ENCODE peak calls at places on chromosome 16, in eight cellular contexts. R is A549, C is lower leg skin, N is GM12891, A is breast epithelium, K is erythroblast, G is IMR-90, T is ovary. P is an unnamed sample.

GRCh38 chr16:27317320-27317719 is 3.5 kb downstream of the IL4R start:
- DNase-seq in R (no peak), C (peak), N (no peak), A (no peak), K (no peak), G (no peak), T (peak), P (no peak)

GRCh38 chr16:50329446-50330189 is 39.2 kb downstream of the BRD7 start:
- DNase-seq in R (no peak), C (no peak), N (no peak), A (no peak), K (no peak), G (no peak), T (peak), P (no peak)

GRCh38 chr16:17026600-17027242 is 444.0 kb downstream of the XYLT1 start:
- DNase-seq in R (no peak), C (no peak), N (peak), A (no peak), K (no peak), G (no peak), T (no peak), P (no peak)

GRCh38 chr16:83530293-83530692 is 277.5 kb upstream of the HSBP1 start:
- DNase-seq in R (no peak), C (no peak), N (no peak), A (no peak), K (no peak), G (peak), T (no peak), P (no peak)

GRCh38 chr16:52034830-52035229 is 512.1 kb downstream of the TOX3 start:
- DNase-seq in R (no peak), C (no peak), N (no peak), A (no peak), K (no peak), G (no peak), T (no peak), P (no peak)

GRCh38 chr16:30437511-30438046 is 7.7 kb upstream of the DCTPP1 start:
- DNase-seq in R (no peak), C (no peak), N (no peak), A (no peak), K (no peak), G (no peak), T (no peak), P (no peak)

GRCh38 chr16:65964752-65965151 is 401.7 kb upstream of the CDH5 start:
- DNase-seq in R (no peak), C (no peak), N (no peak), A (no peak), K (no peak), G (no peak), T (no peak), P (no peak)

GRCh38 chr16:70572050-70572925 is 48.7 kb downstream of the SF3B3 start:
- DNase-seq in R (no peak), C (peak), N (no peak), A (no peak), K (no peak), G (no peak), T (no peak), P (no peak)

GRCh38 chr16:12558641-12559040 is 245.0 kb downstream of the CPPED1 start:
- DNase-seq in R (no peak), C (no peak), N (no peak), A (no peak), K (no peak), G (no peak), T (no peak), P (no peak)

GRCh38 chr16:12551946-12552345 is 251.7 kb downstream of the CPPED1 start:
- DNase-seq in R (no peak), C (no peak), N (no peak), A (no peak), K (no peak), G (peak), T (no peak), P (no peak)

GRCh38 chr16:12559714-12560113 is 244.0 kb downstream of the CPPED1 start:
- DNase-seq in R (no peak), C (no peak), N (no peak), A (no peak), K (no peak), G (peak), T (no peak), P (no peak)

GRCh38 chr16:12553191-12553590 is 250.5 kb downstream of the CPPED1 start:
- DNase-seq in R (no peak), C (no peak), N (no peak), A (no peak), K (no peak), G (no peak), T (no peak), P (no peak)

DNA sequence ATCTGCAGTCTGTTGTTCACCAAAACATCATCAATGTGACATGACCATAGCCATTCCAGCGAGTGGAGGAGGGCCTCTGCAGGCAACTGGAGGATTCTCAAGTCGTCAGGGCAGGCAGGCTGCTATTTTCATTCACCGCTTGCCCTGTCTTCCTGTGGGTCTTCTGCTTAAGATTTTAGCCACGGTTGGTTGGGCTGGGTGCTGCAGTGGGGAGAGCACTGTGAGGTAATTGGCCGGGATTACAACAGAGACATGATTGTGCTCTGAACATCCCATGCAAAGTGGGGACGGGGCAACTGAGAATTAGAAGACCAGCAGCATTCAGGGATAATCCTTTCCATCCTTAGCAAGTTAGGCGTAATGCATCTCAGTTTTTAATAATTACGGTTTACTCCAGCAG is 245.9 kb downstream of the CPPED1 start:
- DNase-seq in R (no peak), C (no peak), N (no peak), A (no peak), K (no peak), G (no peak), T (no peak), P (no peak)
- TF ChIP-seq POLR2A in R (no peak), C (no peak), N (no peak), A (no peak), K (no peak), G (no peak), T (no peak), P (no peak)

GRCh38 chr16:19709381-19710136 is 8.5 kb downstream of the KNOP1 start:
- DNase-seq in R (no peak), C (no peak), N (no peak), A (no peak), K (no peak), G (no peak), T (no peak), P (no peak)
- TF ChIP-seq POLR2A in R (no peak), C (no peak), N (no peak), A (no peak), K (no peak), G (no peak), T (no peak), P (no peak)

GRCh38 chr16:53378138-53378537 is 56.1 kb upstream of the RBL2 start:
- DNase-seq in R (no peak), C (no peak), N (no peak), A (no peak), K (no peak), G (no peak), T (no peak), P (no peak)
- TF ChIP-seq POLR2A in R (no peak), C (no peak), N (peak), A (no peak), K (no peak), G (no peak), T (no peak), P (no peak)

GRCh38 chr16:85563515-85564276 is 49.4 kb upstream of the GSE1 start:
- DNase-seq in R (no peak), C (peak), N (no peak), A (no peak), K (no peak), G (peak), T (peak), P (peak)
- TF ChIP-seq POLR2A in R (no peak), C (no peak), N (no peak), A (no peak), K (no peak), G (no peak), T (no peak), P (no peak)

GRCh38 chr16:88994704-88995103 is 17.7 kb upstream of the CBFA2T3 start:
- DNase-seq in R (no peak), C (no peak), N (no peak), A (no peak), K (peak), G (no peak), T (no peak), P (no peak)

GRCh38 chr16:88991813-88992350 is 14.9 kb upstream of the CBFA2T3 start:
- DNase-seq in R (no peak), C (no peak), N (no peak), A (no peak), K (peak), G (no peak), T (no peak), P (no peak)

GRCh38 chr16:88993946-88994600 is 17.1 kb upstream of the CBFA2T3 start:
- DNase-seq in R (no peak), C (no peak), N (no peak), A (no peak), K (no peak), G (no peak), T (no peak), P (no peak)

GRCh38 chr16:88992351-88993005 is 15.5 kb upstream of the CBFA2T3 start:
- DNase-seq in R (no peak), C (no peak), N (no peak), A (no peak), K (peak), G (no peak), T (no peak), P (no peak)

GRCh38 chr16:88993006-88993787 is 16.2 kb upstream of the CBFA2T3 start:
- DNase-seq in R (no peak), C (no peak), N (peak), A (no peak), K (peak), G (no peak), T (no peak), P (no peak)
- TF ChIP-seq POLR2A in R (no peak), C (no peak), N (no peak), A (no peak), K (peak), G (no peak), T (no peak), P (no peak)

DNA sequence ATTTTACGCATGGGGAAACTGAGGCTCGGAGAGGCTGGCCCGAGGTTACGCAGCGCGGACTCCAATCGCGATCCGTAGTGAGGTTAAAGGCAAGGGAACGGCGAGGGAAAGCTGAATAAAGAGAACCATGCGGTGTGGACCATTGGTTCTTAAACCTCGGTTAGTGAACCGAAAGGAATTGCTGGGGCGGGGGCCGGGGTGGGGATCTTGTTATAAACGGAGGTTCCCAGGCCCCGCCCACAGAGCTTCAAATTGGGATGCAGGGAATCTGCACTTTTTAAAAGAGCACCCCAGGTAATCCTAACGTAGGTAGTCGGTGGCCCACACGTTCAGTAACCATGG is 524 bp downstream of the IQCK start:
- DNase-seq in R (peak), C (no peak), N (no peak), A (no peak), K (no peak), G (peak), T (peak), P (no peak)
- TF ChIP-seq POLR2A in R (no peak), C (no peak), N (no peak), A (no peak), K (no peak), G (no peak), T (no peak), P (no peak)

GRCh38 chr16:11032922-11033291 is 88.5 kb downstream of the CLEC16A start:
- DNase-seq in R (no peak), C (peak), N (no peak), A (no peak), K (no peak), G (peak), T (peak), P (no peak)
- TF ChIP-seq POLR2A in R (no peak), C (no peak), N (no peak), A (no peak), K (no peak), G (no peak), T (no peak), P (no peak)

P was measured in H54.